ENCODE peak calls at places on chromosomes 4 and X, in four cellular contexts. Z, Q, L and C are unnamed samples.

GRCh38 chrX:44997888-44998287 is 124.9 kb downstream of the KDM6A start:
- DNase-seq in L (no peak), Q (no peak), Z (no peak), C (no peak)

GRCh38 chr4:47154816-47155370 is 123.5 kb downstream of the GABRB1 start:
- DNase-seq in L (peak; percentile 41), Z (no peak), Q (no peak), C (no peak)

GRCh38 chr4:139774759-139775487 is 109.3 kb downstream of the MGST2 start:
- DNase-seq in L (no peak), Z (no peak), Q (peak; percentile 32), C (no peak)

GRCh38 chr4:2722033-2722432 is 34.1 kb downstream of the TNIP2 start:
- DNase-seq in Q (no peak), Z (no peak), L (no peak), C (no peak)

GRCh38 chr4:22670953-22671352 is 21.8 kb upstream of the GBA3 start:
- DNase-seq in Z (no peak), L (no peak), Q (no peak), C (no peak)

GRCh38 chr4:147830987-147831386 is 99.1 kb downstream of the ARHGAP10 start:
- DNase-seq in L (no peak), Q (no peak), Z (no peak), C (no peak)

GRCh38 chrX:67720344-67720743 is 176.5 kb downstream of the AR start:
- DNase-seq in L (peak; percentile 57), Q (no peak), Z (no peak), C (no peak)

GRCh38 chr4:173958445-173958844 is 325.0 kb downstream of the FBXO8 start:
- DNase-seq in Z (no peak), L (peak; percentile 15), Q (no peak), C (no peak)

GRCh38 chr4:94304365-94304971 is 38.2 kb downstream of the HPGDS start:
- DNase-seq in Z (peak; percentile 10), Q (no peak), L (peak; percentile 32), C (peak; percentile 8)

GRCh38 chr4:163171590-163171989 is 4.9 kb upstream of the NAF1 start:
- DNase-seq in L (no peak), Z (no peak), Q (no peak), C (no peak)

GRCh38 chr4:162793571-162793970 is 373.1 kb downstream of the NAF1 start:
- DNase-seq in Q (no peak), Z (no peak), L (no peak), C (no peak)

GRCh38 chrX:71183341-71183740 is 38.7 kb downstream of the NLGN3 start:
- DNase-seq in L (no peak), Z (no peak), Q (no peak), C (no peak)

GRCh38 chr4:26273308-26273980 is 47.4 kb upstream of the RBPJ start:
- DNase-seq in Z (no peak), Q (no peak), L (peak; percentile 96), C (no peak)

GRCh38 chr4:27921236-27921635 is 1060.6 kb downstream of the STIM2 start:
- DNase-seq in Q (no peak), L (no peak), Z (no peak), C (no peak)

GRCh38 chr4:38068107-38068506 is 107.9 kb downstream of the PTTG2 start:
- DNase-seq in Z (no peak), L (no peak), Q (no peak), C (no peak)

GRCh38 chr4:121118344-121118743 is 45.8 kb downstream of the TNIP3 start:
- DNase-seq in L (no peak), Q (no peak), Z (no peak), C (no peak)

GRCh38 chrX:96027363-96027894 is 657.2 kb upstream of the DIAPH2 start:
- DNase-seq in Q (no peak), Z (no peak), L (no peak), C (no peak)

GRCh38 chr4:24055623-24056022 is 165.8 kb upstream of the PPARGC1A start:
- DNase-seq in L (no peak), Q (no peak), Z (no peak), C (no peak)

GRCh38 chrX:101260435-101260834 is 30.7 kb downstream of the TAF7L start:
- DNase-seq in Q (no peak), L (no peak), Z (peak; percentile 40), C (no peak)

GRCh38 chrX:107721318-107721717 is 54.3 kb downstream of the TSC22D3 start:
- DNase-seq in L (peak; percentile 44), Q (no peak), Z (peak; percentile 55), C (no peak)

GRCh38 chrX:49041683-49042529 is 1.3 kb downstream of the TFE3 start:
- DNase-seq in Q (no peak), Z (peak; percentile 27), L (peak; percentile 14), C (no peak)

GRCh38 chr4:188008377-188008776 is 12.8 kb downstream of the ZFP42 start:
- DNase-seq in Q (no peak), Z (no peak), L (peak; percentile 15), C (peak; percentile 11)

GRCh38 chrX:29762006-29762405 is 453.4 kb upstream of the MAGEB2 start:
- DNase-seq in Q (no peak), Z (no peak), L (no peak), C (no peak)

GRCh38 chrX:77597090-77597489 is 149.9 kb downstream of the FGF16 start:
- DNase-seq in Z (no peak), Q (no peak), L (peak; percentile 1), C (no peak)

GRCh38 chrX:100695302-100695701 is 36.6 kb downstream of the SYTL4 start:
- DNase-seq in Z (no peak), Q (no peak), L (no peak), C (no peak)

GRCh38 chr4:15756361-15756861 is 21.7 kb upstream of the CD38 start:
- DNase-seq in Q (no peak), Z (peak; percentile 67), L (peak; percentile 98), C (no peak)

GRCh38 chr4:62018537-62018936 is 818.4 kb downstream of the ADGRL3 start:
- DNase-seq in L (no peak), Q (no peak), Z (no peak), C (no peak)